ENCODE peak calls at places on chromosomes 12 and 14, in four cellular contexts. B is pancreas, Y is sigmoid colon, Z is ascending aorta. O is an unnamed sample. For H3K4me1, the result is how much of the 10 kb centered on the place peaks cover.

GRCh38 chr14:67883717-67884116 is 64.1 kb downstream of the RAD51B start:
- DNase-seq in Z (no peak), Y (no peak), B (no peak), O (no peak)

GRCh38 chr14:57714487-57714899 is 151.4 kb downstream of the SLC35F4 start:
- DNase-seq in Y (no peak), B (no peak), Z (no peak), O (no peak)

GRCh38 chr12:54191550-54192022 is 2.8 kb upstream of the SMUG1 start:
- DNase-seq in B (peak), Z (no peak), Y (peak), O (peak)

GRCh38 chr12:70615177-70615576 is 22.1 kb downstream of the PTPRB start:
- DNase-seq in Y (no peak), Z (no peak), B (no peak), O (no peak)

GRCh38 chr12:123384318-123384993 is 524 bp downstream of the KMT5A start:
- DNase-seq in B (peak), Z (no peak), Y (peak), O (peak)

GRCh38 chr14:73591690-73592448 is at the start of gene ACOT4:
- DNase-seq in Y (peak), B (peak), Z (no peak), O (peak)

GRCh38 chr14:23173796-23174195 is 9.7 kb downstream of the SLC7A8 start:
- DNase-seq in B (no peak), Z (no peak), Y (no peak), O (no peak)

GRCh38 chr12:57164966-57165365 is 17.5 kb upstream of the LRP1-AS start:
- DNase-seq in B (no peak), Y (no peak), Z (no peak), O (no peak)

GRCh38 chr12:47717443-47718193 is 7.7 kb downstream of the ENDOU start:
- DNase-seq in Y (peak), Z (peak), B (peak), O (peak)

GRCh38 chr12:26298785-26299621 is 103.6 kb downstream of the SSPN start:
- DNase-seq in Y (peak), Z (no peak), B (no peak), O (peak)

GRCh38 chr12:91326043-91327027 is 143.7 kb upstream of the DCN start:
- DNase-seq in B (no peak), Y (peak), Z (no peak), O (peak)

GRCh38 chr12:88325076-88325827 is 183.1 kb downstream of the TMTC3 start:
- DNase-seq in Y (no peak), Z (no peak), B (no peak), O (no peak)

GRCh38 chr12:50162225-50162624 is 4.9 kb downstream of the CERS5 start:
- DNase-seq in Z (no peak), B (no peak), Y (no peak), O (no peak)

GRCh38 chr14:65098586-65098985 is 3.7 kb downstream of the MAX start:
- DNase-seq in B (no peak), Z (no peak), Y (no peak), O (peak)

GRCh38 chr12:112525426-112525809 is 106.7 kb downstream of the PTPN11 start:
- DNase-seq in B (no peak), Y (no peak), Z (no peak), O (no peak)

GRCh38 chr14:36975834-36976233 is 196.6 kb downstream of the SLC25A21 start:
- DNase-seq in B (no peak), Z (no peak), Y (no peak), O (no peak)

GRCh38 chr14:96748371-96748770 is 48.8 kb upstream of the VRK1 start:
- DNase-seq in B (no peak), Z (no peak), Y (peak), O (peak)

GRCh38 chr12:52404951-52405350 is 1.2 kb downstream of the KRT82 start:
- DNase-seq in Y (peak), B (no peak), Z (no peak), O (no peak)

GRCh38 chr12:34396861-34397590 is 374.7 kb downstream of the ALG10 start:
- DNase-seq in Z (peak), Y (peak), B (peak), O (no peak)

GRCh38 chr14:100363053-100363452 is 39.9 kb downstream of the SLC25A47 start:
- DNase-seq in Z (no peak), Y (no peak), B (no peak), O (no peak)

GRCh38 chr12:124618291-124618902 is 51.0 kb upstream of the NCOR2 start:
- DNase-seq in B (no peak), Y (no peak), Z (no peak), O (no peak)

GRCh38 chr12:45547822-45548221 is 181.7 kb upstream of the ARID2 start:
- DNase-seq in Z (no peak), Y (no peak), B (no peak), O (no peak)

GRCh38 chr12:63968685-63969084 is 124.2 kb downstream of the SRGAP1 start:
- DNase-seq in Y (no peak), Z (no peak), B (no peak), O (no peak)

GRCh38 chr14:57617510-57617909 is 123.9 kb upstream of the CCDC198 start:
- DNase-seq in B (no peak), Y (no peak), Z (no peak), O (no peak)

GRCh38 chr14:62687818-62688217 is 357.4 kb downstream of the KCNH5 start:
- DNase-seq in B (no peak), Y (no peak), Z (no peak), O (no peak)
- H3K4me3 ChIP-seq in B (no peak), Y (no peak), Z (no peak), O (no peak)

DNA sequence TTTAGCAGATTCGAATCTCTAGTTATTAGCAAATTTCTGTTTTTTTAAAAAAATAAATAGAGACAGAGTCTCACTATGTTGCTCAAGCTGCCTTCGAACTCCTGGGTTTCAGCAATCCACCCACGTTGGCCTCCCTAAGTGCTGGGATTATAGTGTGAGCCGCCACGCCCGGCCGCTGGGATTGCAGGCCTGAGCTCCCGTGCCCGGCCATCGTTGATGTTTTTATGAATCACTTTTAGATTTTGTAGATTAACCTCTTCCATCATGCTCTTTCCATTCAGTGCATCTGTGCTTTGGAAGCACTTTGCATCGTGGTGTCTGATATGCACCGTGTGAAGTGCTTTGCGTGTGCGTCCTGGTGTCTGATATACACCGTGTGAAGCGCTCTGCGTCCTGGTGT is 20.9 kb downstream of the PGAM5 start:
- DNase-seq in B (no peak), Y (no peak), Z (no peak), O (no peak)
- H3K4me1 ChIP-seq in B (under half), Y (under half), Z (under half), O (under half)

GRCh38 chr14:31965735-31966598 is 111.1 kb upstream of the ARHGAP5 start:
- DNase-seq in Z (no peak), B (no peak), Y (no peak), O (peak)
- H3K4me3 ChIP-seq in Z (no peak), B (no peak), Y (no peak), O (no peak)

GRCh38 chr12:75954749-75955148 is 76.8 kb downstream of the PHLDA1 start:
- DNase-seq in Z (no peak), B (no peak), Y (no peak), O (no peak)
- H3K4me1 ChIP-seq in Z (under half), B (under half), Y (under half), O (under half)

DNA sequence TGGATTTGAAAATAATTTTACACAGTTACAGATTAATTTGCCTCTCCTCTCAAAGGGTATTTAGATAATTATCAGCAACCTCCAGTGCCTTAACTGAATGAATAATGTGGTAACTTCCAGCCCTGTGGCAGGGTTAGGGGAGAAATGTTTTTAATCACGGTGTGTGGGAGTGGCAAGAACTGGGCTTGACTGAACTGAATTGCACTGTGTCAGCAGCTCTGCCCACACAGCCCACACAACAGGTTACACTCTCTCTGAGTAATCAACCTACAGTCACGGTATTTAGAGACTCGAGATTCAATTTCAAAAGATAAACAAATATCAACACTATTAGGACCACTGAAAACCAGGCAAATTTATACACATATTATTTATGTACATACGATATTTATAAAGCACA is 198.5 kb downstream of the KCNC2 start:
- DNase-seq in Z (no peak), Y (no peak), B (no peak), O (no peak)
- H3K4me3 ChIP-seq in Z (no peak), Y (no peak), B (no peak), O (no peak)